ENCODE peak calls at places on chromosomes 5 and 9, in nine cellular contexts. Q is NCI-H1105; X is coronary artery; T is GM13977; G is activated CD8-positive, alpha-beta memory T cell treated with anti-CD3 and anti-CD28 coated beads, Interleukin-2, amount 50 U/mL, for 4 hours; D is BJ; C is anterior cingulate cortex; W is epithelial cell of esophagus; K is AG08395. S is an unnamed sample.

GRCh38 chr5:139383993-139384590 is 995 bp upstream of the SLC23A1 start:
- DNase-seq in W (no peak), D (no peak), G (no peak), T (no peak), Q (no peak), X (peak), K (no peak), C (no peak), S (no peak)

GRCh38 chr5:78504726-78505431 is 143.7 kb downstream of the LHFPL2 start:
- DNase-seq in C (peak), T (no peak), G (no peak), Q (peak), K (peak), W (peak), D (peak), X (peak), S (peak)

GRCh38 chr5:140391312-140391711 is 10.3 kb upstream of the ANKHD1 start:
- DNase-seq in W (no peak), Q (no peak), K (peak), D (no peak), T (no peak), G (no peak), X (no peak), C (no peak), S (no peak)

GRCh38 chr5:81657386-81657785 is 93.5 kb downstream of the SSBP2 start:
- DNase-seq in W (peak), G (no peak), C (no peak), T (no peak), K (no peak), Q (peak), X (no peak), D (no peak), S (no peak)

GRCh38 chr9:136100700-136101614 is 5.9 kb upstream of the NACC2 start:
- DNase-seq in D (no peak), G (no peak), C (no peak), Q (no peak), T (no peak), W (no peak), X (no peak), K (no peak), S (no peak)

GRCh38 chr5:158824167-158824882 is 275.4 kb downstream of the EBF1 start:
- DNase-seq in D (no peak), W (no peak), G (no peak), C (no peak), T (no peak), K (no peak), X (no peak), Q (peak), S (peak)

GRCh38 chr5:55603947-55604346 is 69.2 kb upstream of the PLPP1 start:
- DNase-seq in K (peak), W (peak), X (no peak), Q (no peak), T (no peak), C (peak), G (no peak), D (no peak), S (no peak)

GRCh38 chr5:110086658-110087388 is 397.1 kb downstream of the MAN2A1 start:
- DNase-seq in T (no peak), W (peak), X (peak), K (peak), Q (no peak), G (peak), C (no peak), D (peak), S (no peak)

GRCh38 chr9:136508729-136509500 is 26.1 kb upstream of the SEC16A start:
- DNase-seq in X (no peak), W (no peak), D (no peak), T (no peak), Q (no peak), G (no peak), C (no peak), K (no peak), S (no peak)

GRCh38 chr9:122819326-122819725 is 9.1 kb downstream of the PDCL start:
- DNase-seq in K (no peak), D (no peak), Q (no peak), W (no peak), X (no peak), C (no peak), G (no peak), T (no peak), S (no peak)

GRCh38 chr5:116071211-116071610 is 13.6 kb upstream of the COMMD10 start:
- DNase-seq in W (no peak), G (no peak), C (no peak), T (no peak), D (no peak), K (no peak), Q (no peak), X (no peak), S (no peak)

GRCh38 chr9:78144663-78145377 is 91.1 kb upstream of the CEP78 start:
- DNase-seq in K (no peak), C (peak), T (no peak), D (no peak), Q (no peak), X (no peak), W (no peak), G (no peak), S (no peak)

GRCh38 chr9:134180786-134181647 is 16.7 kb upstream of the RNU6ATAC start:
- DNase-seq in W (no peak), K (no peak), X (no peak), Q (no peak), G (no peak), C (no peak), T (no peak), D (no peak), S (no peak)

GRCh38 chr9:88993327-88993726 is 2.1 kb downstream of the S1PR3 start:
- DNase-seq in T (no peak), W (no peak), C (no peak), G (no peak), D (no peak), X (peak), K (no peak), Q (no peak), S (no peak)

GRCh38 chr9:137286980-137287383 is 9.5 kb downstream of the TOR4A start:
- DNase-seq in X (no peak), G (peak), D (no peak), T (peak), W (peak), C (no peak), Q (no peak), K (peak), S (no peak)

GRCh38 chr9:95383845-95384244 is 66.3 kb upstream of the FANCC start:
- DNase-seq in T (no peak), X (no peak), G (no peak), C (no peak), K (peak), D (no peak), Q (no peak), W (no peak), S (no peak)

GRCh38 chr9:5025416-5025815 is 40.3 kb downstream of the JAK2 start:
- DNase-seq in Q (no peak), C (no peak), X (no peak), D (no peak), G (no peak), K (no peak), W (peak), T (no peak), S (no peak)

S was measured in NCI-H1436 treated with DMSO at 0.1 percent for 48 hours.